ENCODE peak calls at places on chromosome 19, in seven cellular contexts. Z is T-helper 2 cell; M is ecto neural progenitor cell; N is cardiac fibroblast; T is psoas muscle; P is GM03348; X is stimulated activated CD8-positive, alpha-beta memory T cell treated with anti-CD3 and anti-CD28 coated beads, Interleukin-7, amount 100 ng/mL, for 1 hour. A is an unnamed sample.

GRCh38 chr19:31055454-31055853 is 293.8 kb downstream of the TSHZ3 start:
- DNase-seq in Z (no peak), M (no peak), P (no peak), T (no peak), N (no peak), X (no peak), A (no peak)

GRCh38 chr19:38975861-38976271 is 324 bp upstream of the FBXO17 start:
- DNase-seq in Z (no peak), P (no peak), T (no peak), N (peak), M (no peak), X (no peak), A (peak)

GRCh38 chr19:6632002-6632621 is 37.8 kb downstream of the TNFSF14 start:
- DNase-seq in X (peak), P (peak), M (peak), Z (peak), N (peak), T (no peak), A (peak)

GRCh38 chr19:55070755-55071502 is 4.7 kb upstream of the EPS8L1 start:
- DNase-seq in P (peak), T (no peak), Z (no peak), M (no peak), N (peak), X (no peak), A (peak)

GRCh38 chr19:31340059-31341025 is 8.9 kb downstream of the TSHZ3 start:
- DNase-seq in X (no peak), P (peak), T (no peak), N (peak), Z (no peak), M (no peak), A (peak)

GRCh38 chr19:4606921-4607678 is 32.2 kb upstream of the TNFAIP8L1 start:
- DNase-seq in X (no peak), Z (no peak), M (peak), N (peak), T (peak), P (no peak), A (peak)

GRCh38 chr19:35585844-35586243 is at the start of gene PMIS2:
- DNase-seq in P (peak), X (no peak), M (no peak), Z (no peak), N (no peak), T (no peak), A (no peak)

GRCh38 chr19:3981736-3982681 is 3.3 kb downstream of the EEF2 start:
- DNase-seq in T (no peak), X (no peak), Z (no peak), N (no peak), M (peak), P (peak), A (no peak)

GRCh38 chr19:49042177-49042576 is 1.5 kb upstream of the CGB5 start:
- DNase-seq in P (no peak), Z (no peak), T (no peak), N (no peak), X (no peak), M (no peak), A (no peak)

GRCh38 chr19:51701468-51702100 is 8.5 kb downstream of the SPACA6 start:
- DNase-seq in M (no peak), T (no peak), X (no peak), N (no peak), P (no peak), Z (no peak), A (no peak)

GRCh38 chr19:13834308-13834790 is 39.1 kb downstream of the ZSWIM4 start:
- DNase-seq in T (no peak), Z (no peak), N (peak), P (no peak), X (no peak), M (no peak), A (peak)

GRCh38 chr19:39502640-39503417 is 4.1 kb downstream of the DLL3 start:
- DNase-seq in T (peak), P (peak), M (peak), X (peak), N (peak), Z (peak), A (peak)

GRCh38 chr19:40466219-40467006 is at the start of gene SPTBN4:
- DNase-seq in M (peak), P (no peak), T (peak), N (no peak), X (peak), Z (no peak), A (no peak)

GRCh38 chr19:17234911-17235617 is 9.0 kb downstream of the OCEL1 start:
- DNase-seq in X (no peak), Z (peak), N (peak), M (no peak), P (peak), T (peak), A (peak)

GRCh38 chr19:13718733-13719132 is 45.6 kb upstream of the MRI1 start:
- DNase-seq in N (peak), P (peak), X (no peak), Z (no peak), M (no peak), T (no peak), A (peak)

GRCh38 chr19:41403181-41403970 is 5.8 kb downstream of the BCKDHA start:
- DNase-seq in N (no peak), Z (no peak), P (no peak), X (no peak), M (no peak), T (no peak), A (no peak)

GRCh38 chr19:18465214-18465963 is 27.5 kb upstream of the ISYNA1 start:
- DNase-seq in P (no peak), X (no peak), M (no peak), Z (no peak), T (no peak), N (no peak), A (no peak)

GRCh38 chr19:1468274-1469199 is 10.5 kb downstream of the C19orf25 start:
- DNase-seq in M (peak), N (no peak), X (no peak), T (peak), Z (no peak), P (peak), A (no peak)

GRCh38 chr19:18851673-18852325 is 20.0 kb downstream of the UPF1 start:
- DNase-seq in M (no peak), X (no peak), P (no peak), T (no peak), N (no peak), Z (no peak), A (no peak)

GRCh38 chr19:48670699-48671455 is 1.9 kb downstream of the NTN5 start:
- DNase-seq in P (no peak), N (no peak), Z (no peak), X (no peak), T (no peak), M (no peak), A (no peak)

GRCh38 chr19:40530091-40530901 is 46.4 kb upstream of the SHKBP1 start:
- DNase-seq in N (no peak), P (peak), Z (no peak), X (no peak), T (no peak), M (peak), A (peak)

GRCh38 chr19:30322641-30323320 is 49.4 kb upstream of the ZNF536 start:
- DNase-seq in P (no peak), Z (no peak), M (no peak), X (no peak), T (no peak), N (no peak), A (no peak)

GRCh38 chr19:46571495-46571894 is 29.6 kb upstream of the CALM3 start:
- DNase-seq in Z (no peak), P (no peak), X (no peak), M (peak), N (peak), T (no peak), A (peak)

GRCh38 chr19:16373539-16373938 is 48.9 kb downstream of the KLF2 start:
- DNase-seq in T (peak), N (peak), M (no peak), Z (no peak), P (no peak), X (no peak), A (no peak)

GRCh38 chr19:5166262-5166661 is 174.3 kb downstream of the PTPRS start:
- DNase-seq in Z (no peak), T (no peak), M (no peak), N (peak), X (no peak), P (peak), A (peak)

GRCh38 chr19:18301718-18302111 is 20.3 kb upstream of the JUND start:
- DNase-seq in M (no peak), Z (no peak), X (no peak), N (no peak), P (no peak), T (no peak), A (no peak)

GRCh38 chr19:6916952-6917351 is 29.6 kb downstream of the ADGRE1 start:
- DNase-seq in X (no peak), M (no peak), P (no peak), Z (no peak), T (no peak), N (no peak), A (no peak)

GRCh38 chr19:47013041-47013517 is 6.6 kb upstream of the NPAS1 start:
- DNase-seq in Z (peak), N (peak), P (peak), X (peak), T (peak), M (peak), A (peak)

GRCh38 chr19:17026041-17026658 is 460 bp downstream of the CPAMD8 start:
- DNase-seq in Z (no peak), X (no peak), P (no peak), M (peak), N (no peak), T (no peak), A (no peak)

GRCh38 chr19:28710278-28710677 is 502.7 kb downstream of the UQCRFS1 start:
- DNase-seq in T (no peak), Z (no peak), N (peak), X (no peak), M (no peak), P (peak), A (peak)

A was measured in adipocyte.